ENCODE peak calls at places on chromosomes 12 and 14, in six cellular contexts. T, N, E, X, Q and R are unnamed samples.

GRCh38 chr14:94628578-94628977 is 16.4 kb downstream of the SERPINA3 start:
- DNase-seq in Q (no peak), E (no peak), N (no peak), T (no peak), X (no peak), R (no peak)

GRCh38 chr12:19113464-19113863 is 16.1 kb upstream of the PLEKHA5 start:
- DNase-seq in E (no peak), N (no peak), Q (no peak), T (no peak), X (no peak), R (no peak)

GRCh38 chr14:72736791-72737559 is 156.9 kb downstream of the DPF3 start:
- DNase-seq in Q (no peak), T (no peak), E (no peak), N (peak; percentile 48), X (peak; percentile 36), R (no peak)

GRCh38 chr12:87690236-87690810 is 338.9 kb downstream of the C12orf50 start:
- DNase-seq in Q (no peak), T (peak; percentile 68), E (no peak), X (peak; percentile 60), N (no peak), R (peak; percentile 44)

GRCh38 chr12:11904124-11904523 is 166.6 kb upstream of the BCL2L14 start:
- DNase-seq in E (no peak), T (no peak), X (no peak), Q (no peak), N (no peak), R (no peak)

GRCh38 chr12:76037130-76038105 is 5.8 kb upstream of the PHLDA1 start:
- DNase-seq in T (peak; percentile 75), Q (peak; percentile 41), X (peak; percentile 78), N (peak; percentile 68), E (peak; percentile 33), R (peak; percentile 85)

GRCh38 chr12:116157845-116158267 is 119.6 kb downstream of the MED13L start:
- DNase-seq in Q (no peak), X (no peak), E (no peak), N (no peak), T (no peak), R (no peak)

GRCh38 chr14:101791919-101792572 is 30.5 kb downstream of the PPP2R5C start:
- DNase-seq in T (peak; percentile 39), E (no peak), Q (no peak), N (peak; percentile 33), X (peak; percentile 59), R (peak; percentile 68)

GRCh38 chr12:23464241-23464812 is 485.1 kb downstream of the SOX5 start:
- DNase-seq in T (no peak), Q (no peak), X (no peak), N (no peak), E (no peak), R (no peak)

GRCh38 chr14:74618078-74618952 is 6.3 kb upstream of the LTBP2 start:
- DNase-seq in X (peak; percentile 66), Q (peak; percentile 83), N (peak; percentile 79), E (no peak), T (peak; percentile 80), R (peak; percentile 93)

GRCh38 chr12:48361664-48362339 is 11.1 kb upstream of the ZNF641 start:
- DNase-seq in Q (no peak), T (no peak), N (no peak), X (no peak), E (no peak), R (no peak)

GRCh38 chr12:114668905-114669304 is 15.1 kb downstream of the TBX3 start:
- DNase-seq in T (no peak), E (no peak), Q (no peak), N (no peak), X (no peak), R (peak; percentile 39)

GRCh38 chr14:103296007-103296406 is 38.0 kb upstream of the EIF5 start:
- DNase-seq in E (no peak), Q (no peak), X (peak; percentile 74), T (peak; percentile 59), N (peak; percentile 49), R (peak; percentile 91)

GRCh38 chr12:49041881-49042484 is 18.6 kb downstream of the KMT2D start:
- DNase-seq in E (no peak), T (peak; percentile 35), X (peak; percentile 46), Q (no peak), N (no peak), R (peak; percentile 43)

GRCh38 chr14:102983496-102983895 is 61.0 kb downstream of the AMN start:
- DNase-seq in T (no peak), E (no peak), Q (no peak), X (no peak), N (no peak), R (no peak)

GRCh38 chr12:16603916-16604575 is 1.9 kb downstream of the LMO3 start:
- DNase-seq in E (peak; percentile 53), Q (no peak), X (no peak), N (no peak), T (no peak), R (no peak)

GRCh38 chr12:68805592-68806120 is 2.3 kb upstream of the MDM2 start:
- DNase-seq in N (no peak), X (peak; percentile 45), E (no peak), Q (no peak), T (no peak), R (peak; percentile 36)

GRCh38 chr12:20946732-20947131 is 136.2 kb downstream of the SLCO1B3 start:
- DNase-seq in Q (no peak), N (no peak), E (no peak), X (peak; percentile 22), T (peak; percentile 11), R (peak; percentile 43)

GRCh38 chr14:93032301-93032929 is 83.3 kb downstream of the ITPK1 start:
- DNase-seq in T (peak; percentile 58), N (no peak), E (no peak), X (no peak), Q (no peak), R (peak; percentile 54)

GRCh38 chr14:101017806-101018560 is 114.5 kb upstream of the RTL1 start:
- DNase-seq in T (no peak), X (no peak), Q (peak; percentile 7), N (no peak), E (no peak), R (no peak)

GRCh38 chr12:57454566-57455373 is at the start of gene INHBE:
- DNase-seq in E (no peak), X (no peak), N (peak; percentile 80), Q (no peak), T (peak; percentile 19), R (no peak)

GRCh38 chr14:99432491-99432890 is 48.2 kb downstream of the SETD3 start:
- DNase-seq in T (no peak), Q (no peak), E (no peak), N (no peak), X (no peak), R (no peak)

GRCh38 chr12:94206886-94207285 is 58.5 kb downstream of the PLXNC1 start:
- DNase-seq in X (no peak), E (no peak), Q (no peak), T (no peak), N (no peak), R (peak; percentile 85)

GRCh38 chr14:68704736-68705720 is 87.8 kb downstream of the ZFP36L1 start:
- DNase-seq in E (no peak), N (no peak), Q (no peak), T (peak; percentile 46), X (peak; percentile 72), R (peak; percentile 67)

GRCh38 chr12:106417926-106418910 is 60.7 kb downstream of the POLR3B start:
- DNase-seq in E (no peak), X (peak; percentile 87), T (peak; percentile 77), N (peak; percentile 44), Q (no peak), R (peak; percentile 94)

GRCh38 chr12:117525766-117526165 is 164.3 kb upstream of the NOS1 start:
- DNase-seq in N (no peak), X (no peak), T (no peak), Q (no peak), E (no peak), R (no peak)

GRCh38 chr12:89932950-89933349 is 224.3 kb upstream of the ATP2B1 start:
- DNase-seq in Q (no peak), X (peak; percentile 8), T (peak; percentile 24), N (no peak), E (no peak), R (peak; percentile 55)

GRCh38 chr12:78759387-78759786 is 105.2 kb upstream of the SYT1 start:
- DNase-seq in T (peak; percentile 39), X (peak; percentile 40), N (peak; percentile 53), Q (no peak), E (no peak), R (peak; percentile 15)

GRCh38 chr14:105525861-105526780 is at the start of gene TMEM121:
- DNase-seq in X (peak; percentile 46), T (no peak), E (no peak), Q (no peak), N (no peak), R (no peak)

GRCh38 chr12:70534466-70534865 is 102.8 kb downstream of the PTPRB start:
- DNase-seq in N (no peak), Q (no peak), X (no peak), T (no peak), E (no peak), R (no peak)

GRCh38 chr12:105455250-105455649 is 124.8 kb downstream of the C12orf75 start:
- DNase-seq in N (no peak), E (peak; percentile 47), X (no peak), Q (no peak), T (no peak), R (peak; percentile 94)